ENCODE peak calls at places on chromosomes 2 and 18, in seven cellular contexts. R is prostate gland; F is lower lobe of right lung; I is kidney; L is CD8-positive, alpha-beta T cell; A is aorta; W is breast epithelium. C is an unnamed sample.

GRCh38 chr18:48594725-48595124 is 55.9 kb downstream of the CTIF start:
- DNase-seq in F (no peak), A (no peak), W (no peak), I (no peak), L (no peak), R (no peak), C (no peak)

GRCh38 chr2:56239030-56239429 is 55.2 kb downstream of the CCDC85A start:
- DNase-seq in R (no peak), L (no peak), F (no peak), I (no peak), A (no peak), W (no peak), C (no peak)

GRCh38 chr18:2881490-2882195 is 34.8 kb downstream of the EMILIN2 start:
- DNase-seq in I (peak; percentile 92), F (no peak), L (no peak), A (peak; percentile 88), W (no peak), R (no peak), C (no peak)

GRCh38 chr18:59993560-59993959 is 93.8 kb downstream of the PMAIP1 start:
- DNase-seq in W (no peak), L (no peak), I (no peak), A (no peak), F (no peak), R (no peak), C (no peak)

GRCh38 chr18:57789759-57790158 is 13.4 kb downstream of the ATP8B1 start:
- DNase-seq in R (no peak), I (no peak), W (no peak), A (no peak), F (no peak), L (no peak), C (no peak)

GRCh38 chr18:50398099-50398498 is 23.3 kb downstream of the SKA1 start:
- DNase-seq in L (no peak), R (no peak), A (no peak), I (no peak), F (no peak), W (no peak), C (no peak)

GRCh38 chr2:215828528-215829184 is 184.7 kb downstream of the MREG start:
- DNase-seq in L (peak; percentile 19), F (peak; percentile 79), R (peak; percentile 25), A (peak; percentile 66), W (no peak), I (no peak), C (peak; percentile 75)

GRCh38 chr2:240465765-240466578 is 30.5 kb downstream of the GPC1 start:
- DNase-seq in I (peak; percentile 68), L (peak; percentile 1), W (peak; percentile 41), F (no peak), R (peak; percentile 3), A (peak; percentile 41), C (no peak)

GRCh38 chr2:127421116-127421800 is 3.0 kb downstream of the PROC start:
- DNase-seq in L (no peak), F (no peak), I (no peak), A (no peak), W (no peak), R (no peak), C (no peak)

GRCh38 chr2:51454177-51454576 is 422.2 kb upstream of the NRXN1 start:
- DNase-seq in A (no peak), R (no peak), I (no peak), F (no peak), L (no peak), W (no peak), C (no peak)

GRCh38 chr18:58394046-58394445 is 234.8 kb downstream of the ALPK2 start:
- DNase-seq in A (no peak), W (no peak), R (no peak), L (no peak), F (no peak), I (no peak), C (no peak)

GRCh38 chr18:61635901-61636528 is 256.8 kb downstream of the RNF152 start:
- DNase-seq in R (peak; percentile 84), A (peak; percentile 57), I (peak; percentile 89), F (peak; percentile 49), L (peak; percentile 22), W (peak; percentile 65), C (peak; percentile 97)

GRCh38 chr2:67613227-67613626 is 216.1 kb downstream of the ETAA1 start:
- DNase-seq in I (no peak), A (no peak), F (no peak), R (no peak), W (no peak), L (no peak), C (no peak)

GRCh38 chr2:234839285-234839684 is 112.5 kb upstream of the SH3BP4 start:
- DNase-seq in I (no peak), F (no peak), L (no peak), R (no peak), A (no peak), W (no peak), C (no peak)

GRCh38 chr18:10131783-10132381 is 218.1 kb downstream of the VAPA start:
- DNase-seq in A (no peak), L (no peak), F (no peak), R (no peak), W (no peak), I (no peak), C (no peak)

GRCh38 chr2:27085670-27086089 is 892 bp upstream of the KHK start:
- DNase-seq in W (peak; percentile 63), F (peak; percentile 88), R (peak; percentile 75), L (peak; percentile 38), I (peak; percentile 92), A (peak; percentile 88), C (peak; percentile 88)

GRCh38 chr18:6414723-6415362 is at the start of gene L3MBTL4:
- DNase-seq in F (peak; percentile 74), A (no peak), L (no peak), W (no peak), R (peak; percentile 59), I (peak; percentile 84), C (no peak)

GRCh38 chr18:22434973-22435608 is 17.4 kb upstream of the CTAGE1 start:
- DNase-seq in R (no peak), W (no peak), A (no peak), L (no peak), F (no peak), I (no peak), C (no peak)

DNA sequence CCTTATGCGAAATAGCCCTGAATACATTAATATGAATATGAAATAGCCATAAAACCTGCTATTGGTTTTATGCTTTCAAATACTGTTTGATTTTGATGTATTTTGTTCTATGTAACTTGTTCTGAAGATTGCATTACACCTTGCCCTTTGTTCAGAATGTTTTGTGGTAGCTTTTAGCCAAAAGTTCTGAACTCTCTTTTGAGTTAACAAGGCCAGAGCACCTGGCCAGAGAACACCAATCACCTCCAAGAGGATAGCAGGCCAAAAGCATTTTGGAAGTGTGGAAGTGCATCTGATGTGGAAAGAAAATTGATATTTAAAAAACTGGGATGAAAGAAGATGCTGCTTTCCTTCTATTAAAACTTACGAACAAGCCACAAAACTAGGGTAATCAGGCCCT is 86.6 kb upstream of the PGAP1 start:
- DNase-seq in I (no peak), A (no peak), L (no peak), W (no peak), R (no peak), F (no peak), C (no peak)
- H3K27ac ChIP-seq in I (no peak overlapping the region), A (no peak overlapping the region), L (no peak overlapping the region), W (no peak overlapping the region), R (no peak overlapping the region), F (no peak overlapping the region), C (no peak overlapping the region)

GRCh38 chr18:35862115-35862640 is 110.3 kb upstream of the RMP24 start:
- DNase-seq in R (no peak), F (no peak), L (no peak), A (no peak), I (no peak), W (no peak), C (no peak)
- H3K27ac ChIP-seq in R (no peak overlapping the region), F (no peak overlapping the region), L (no peak overlapping the region), A (peak overlapping the region; percentile 6), I (no peak overlapping the region), W (no peak overlapping the region), C (no peak overlapping the region)

DNA sequence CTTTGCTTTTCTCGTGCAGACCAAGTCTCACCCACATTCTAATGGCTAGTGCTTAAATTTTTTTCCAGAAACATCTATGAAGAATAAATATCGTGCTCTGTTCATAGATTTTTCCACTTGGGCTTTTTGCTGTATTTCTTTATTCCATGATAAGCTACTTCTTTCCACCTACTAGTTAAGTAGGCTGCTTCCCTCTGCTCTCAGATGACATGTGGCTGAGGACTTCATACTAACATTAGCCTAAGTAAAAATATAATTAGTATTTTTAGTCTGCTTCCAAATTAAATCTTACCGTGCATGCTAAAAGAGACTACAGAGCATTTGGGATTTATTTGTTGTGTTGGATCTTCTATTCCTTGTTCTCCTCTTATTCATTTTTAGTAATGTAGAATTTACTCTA is 102.4 kb downstream of the SH3RF3 start:
- DNase-seq in R (no peak), A (no peak), F (no peak), W (no peak), I (no peak), L (no peak), C (no peak)
- H3K27ac ChIP-seq in R (no peak overlapping the region), A (peak overlapping the region; percentile 26), F (no peak overlapping the region), W (no peak overlapping the region), I (no peak overlapping the region), L (no peak overlapping the region), C (peak overlapping the region; percentile 66)

DNA sequence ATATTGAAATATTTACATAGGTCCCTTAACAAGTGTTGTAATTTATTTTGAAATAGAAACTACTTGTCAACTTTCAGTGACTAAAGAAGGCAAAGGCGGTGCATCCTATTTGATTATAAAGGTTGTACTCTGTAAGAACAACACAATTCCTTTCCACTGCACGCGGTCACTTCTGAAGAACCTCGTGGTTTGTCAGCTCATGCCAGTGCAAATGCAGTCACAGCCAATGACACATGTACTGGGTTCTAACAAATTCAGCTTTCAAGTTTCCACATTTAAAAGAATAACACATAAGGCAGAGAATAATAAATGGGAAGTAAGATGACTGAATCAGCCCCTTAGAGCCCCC is 39.8 kb downstream of the CYB5A start:
- DNase-seq in R (no peak), F (no peak), L (no peak), W (no peak), I (no peak), A (no peak), C (no peak)
- H3K27ac ChIP-seq in R (no peak overlapping the region), F (peak overlapping the region; percentile 37), L (no peak overlapping the region), W (peak overlapping the region; percentile 16), I (peak overlapping the region; percentile 34), A (no peak overlapping the region), C (no peak overlapping the region)

DNA sequence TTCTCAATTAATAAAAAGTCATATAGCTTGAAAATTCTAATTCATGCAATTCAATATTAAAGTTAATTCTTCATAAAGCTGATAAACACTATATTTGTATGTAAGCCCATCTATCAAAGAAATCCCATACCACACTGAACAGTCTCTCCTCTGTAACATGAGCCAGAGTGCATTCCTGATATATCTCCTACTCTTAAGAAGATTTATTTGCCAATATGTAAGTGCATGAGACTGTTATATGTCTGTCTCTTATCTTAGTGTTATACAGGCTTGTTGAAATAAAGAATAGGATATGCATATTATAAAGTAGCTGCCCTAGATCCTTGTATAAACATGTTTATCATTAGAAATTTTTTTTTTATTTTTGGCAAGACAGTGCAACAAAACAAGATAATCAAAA is 40.4 kb upstream of the TTC32 start:
- DNase-seq in L (no peak), A (no peak), W (no peak), I (no peak), R (no peak), F (no peak), C (no peak)
- H3K27ac ChIP-seq in L (no peak overlapping the region), A (no peak overlapping the region), W (no peak overlapping the region), I (no peak overlapping the region), R (no peak overlapping the region), F (no peak overlapping the region), C (no peak overlapping the region)

GRCh38 chr18:76459312-76459686 is 35.7 kb downstream of the ZNF516 start:
- DNase-seq in A (peak; percentile 53), W (no peak), F (no peak), R (no peak), L (no peak), I (no peak), C (no peak)
- H3K27ac ChIP-seq in A (peak overlapping the region; percentile 84), W (peak overlapping the region; percentile 81), F (peak overlapping the region; percentile 56), R (peak overlapping the region; percentile 69), L (no peak overlapping the region), I (peak overlapping the region; percentile 45), C (no peak overlapping the region)

GRCh38 chr2:120539421-120539936 is 193.5 kb downstream of the INHBB start:
- DNase-seq in R (no peak), F (no peak), W (no peak), L (no peak), A (no peak), I (no peak), C (no peak)
- H3K27ac ChIP-seq in R (peak overlapping the region; percentile 34), F (no peak overlapping the region), W (no peak overlapping the region), L (no peak overlapping the region), A (no peak overlapping the region), I (no peak overlapping the region), C (no peak overlapping the region)

C was measured in WERI-Rb-1.